ENCODE peak calls at places on chromosomes 16 and 17, in nine cellular contexts. One of them, this sample, is unnamed.

GRCh38 chr16:77059441-77059840 is 131.5 kb upstream of the MON1B start:
- DNase-seq in NB4: no peak
- DNase-seq in A549: no peak
- DNase-seq in uterus: no peak
- DNase-seq in adrenal gland: no peak
- DNase-seq in heart left ventricle: no peak
- DNase-seq in lower leg skin: no peak
- DNase-seq in tibial nerve: no peak
- DNase-seq in GM12891: no peak
- DNase-seq in this sample: no peak

GRCh38 chr16:4351880-4352279 is 759 bp upstream of the PAM16 start:
- DNase-seq in lower leg skin: no peak
- DNase-seq in uterus: no peak
- DNase-seq in heart left ventricle: no peak
- DNase-seq in NB4: no peak
- DNase-seq in tibial nerve: no peak
- DNase-seq in adrenal gland: peak
- DNase-seq in A549: no peak
- DNase-seq in GM12891: no peak
- DNase-seq in this sample: no peak

GRCh38 chr17:7476474-7476873 is 3.0 kb downstream of the ZBTB4 start:
- DNase-seq in lower leg skin: no peak
- DNase-seq in A549: peak
- DNase-seq in GM12891: no peak
- DNase-seq in uterus: no peak
- DNase-seq in NB4: no peak
- DNase-seq in adrenal gland: no peak
- DNase-seq in tibial nerve: no peak
- DNase-seq in heart left ventricle: no peak
- DNase-seq in this sample: no peak

GRCh38 chr17:41100081-41100480 is 1.9 kb downstream of the KRTAP4-16 start:
- DNase-seq in NB4: no peak
- DNase-seq in heart left ventricle: no peak
- DNase-seq in lower leg skin: no peak
- DNase-seq in uterus: no peak
- DNase-seq in tibial nerve: no peak
- DNase-seq in adrenal gland: no peak
- DNase-seq in A549: no peak
- DNase-seq in GM12891: no peak
- DNase-seq in this sample: no peak

GRCh38 chr16:31352344-31353115 is 2.4 kb upstream of the ITGAX start:
- DNase-seq in adrenal gland: no peak
- DNase-seq in tibial nerve: no peak
- DNase-seq in heart left ventricle: no peak
- DNase-seq in GM12891: no peak
- DNase-seq in NB4: peak
- DNase-seq in uterus: no peak
- DNase-seq in lower leg skin: no peak
- DNase-seq in A549: no peak
- DNase-seq in this sample: no peak

GRCh38 chr16:49434733-49435132 is 61.1 kb downstream of the C16orf78 start:
- DNase-seq in uterus: no peak
- DNase-seq in lower leg skin: no peak
- DNase-seq in GM12891: no peak
- DNase-seq in NB4: no peak
- DNase-seq in heart left ventricle: no peak
- DNase-seq in A549: no peak
- DNase-seq in adrenal gland: no peak
- DNase-seq in tibial nerve: no peak
- DNase-seq in this sample: no peak

GRCh38 chr17:42313773-42314566 is 25.7 kb downstream of the STAT5A start:
- DNase-seq in tibial nerve: no peak
- DNase-seq in A549: no peak
- DNase-seq in heart left ventricle: no peak
- DNase-seq in lower leg skin: peak
- DNase-seq in adrenal gland: no peak
- DNase-seq in GM12891: no peak
- DNase-seq in uterus: no peak
- DNase-seq in NB4: peak
- DNase-seq in this sample: no peak

GRCh38 chr17:19346351-19347255 is 15.9 kb downstream of the B9D1 start:
- DNase-seq in GM12891: no peak
- DNase-seq in adrenal gland: peak
- DNase-seq in A549: peak
- DNase-seq in uterus: peak
- DNase-seq in tibial nerve: peak
- DNase-seq in heart left ventricle: peak
- DNase-seq in lower leg skin: peak
- DNase-seq in NB4: peak
- DNase-seq in this sample: peak

DNA sequence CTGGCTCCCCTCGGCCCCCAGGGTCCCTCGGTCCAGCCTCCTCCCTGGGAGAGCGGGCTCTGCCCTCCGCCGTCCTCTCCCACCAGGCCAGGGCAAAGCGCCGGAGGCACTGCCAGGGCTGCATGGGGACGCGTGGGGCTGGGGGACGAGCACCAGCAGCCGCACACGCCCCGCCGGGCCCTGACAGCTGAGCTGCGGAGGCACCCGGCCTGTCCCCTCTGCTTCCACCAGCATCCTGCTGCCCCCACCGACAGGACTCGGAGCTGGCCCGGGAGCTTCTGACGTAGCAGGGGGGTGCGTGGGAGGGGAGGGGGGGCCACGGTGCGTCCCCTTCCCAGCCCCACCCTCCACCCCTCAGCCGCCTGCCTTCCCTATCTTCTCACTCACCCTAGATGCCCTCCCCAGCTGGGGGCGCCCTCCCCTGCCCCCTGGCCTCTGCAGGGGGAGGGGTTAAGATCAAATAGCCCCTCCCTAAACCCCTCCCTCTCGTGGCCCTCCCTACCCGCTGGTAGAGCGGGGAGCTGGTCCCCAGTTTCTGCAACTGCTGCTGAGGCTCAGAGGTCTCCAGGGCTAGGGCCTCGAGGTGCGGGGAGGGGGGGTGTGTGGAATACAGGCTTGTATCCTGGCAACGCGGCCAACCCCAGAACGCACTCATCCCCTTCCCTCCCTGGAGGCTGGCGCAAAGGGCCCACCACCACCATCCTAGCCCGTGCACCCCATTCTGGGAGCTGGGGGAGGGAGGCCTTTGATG is 1.1 kb downstream of the SRCIN1 start:
- DNase-seq in adrenal gland: no peak
- DNase-seq in A549: peak
- DNase-seq in heart left ventricle: no peak
- DNase-seq in tibial nerve: no peak
- DNase-seq in lower leg skin: no peak
- DNase-seq in uterus: no peak
- DNase-seq in NB4: peak
- DNase-seq in GM12891: no peak
- DNase-seq in this sample: no peak
- TF ChIP-seq POLR2A in adrenal gland: no peak
- TF ChIP-seq POLR2A in A549: no peak
- TF ChIP-seq POLR2A in heart left ventricle: no peak
- TF ChIP-seq POLR2A in tibial nerve: no peak
- TF ChIP-seq POLR2A in lower leg skin: no peak
- TF ChIP-seq POLR2A in uterus: no peak
- TF ChIP-seq POLR2A in NB4: no peak
- TF ChIP-seq POLR2A in GM12891: no peak
- TF ChIP-seq POLR2A in this sample: no peak

GRCh38 chr16:70294385-70295029 is 4.5 kb upstream of the DDX19B start:
- DNase-seq in tibial nerve: no peak
- DNase-seq in lower leg skin: no peak
- DNase-seq in A549: no peak
- DNase-seq in GM12891: no peak
- DNase-seq in uterus: no peak
- DNase-seq in heart left ventricle: no peak
- DNase-seq in NB4: no peak
- DNase-seq in adrenal gland: no peak
- DNase-seq in this sample: no peak

GRCh38 chr16:70290949-70291519 is 1.7 kb upstream of the AARS1 start:
- DNase-seq in NB4: no peak
- DNase-seq in tibial nerve: no peak
- DNase-seq in GM12891: no peak
- DNase-seq in uterus: no peak
- DNase-seq in heart left ventricle: no peak
- DNase-seq in A549: no peak
- DNase-seq in lower leg skin: no peak
- DNase-seq in adrenal gland: no peak
- DNase-seq in this sample: no peak

DNA sequence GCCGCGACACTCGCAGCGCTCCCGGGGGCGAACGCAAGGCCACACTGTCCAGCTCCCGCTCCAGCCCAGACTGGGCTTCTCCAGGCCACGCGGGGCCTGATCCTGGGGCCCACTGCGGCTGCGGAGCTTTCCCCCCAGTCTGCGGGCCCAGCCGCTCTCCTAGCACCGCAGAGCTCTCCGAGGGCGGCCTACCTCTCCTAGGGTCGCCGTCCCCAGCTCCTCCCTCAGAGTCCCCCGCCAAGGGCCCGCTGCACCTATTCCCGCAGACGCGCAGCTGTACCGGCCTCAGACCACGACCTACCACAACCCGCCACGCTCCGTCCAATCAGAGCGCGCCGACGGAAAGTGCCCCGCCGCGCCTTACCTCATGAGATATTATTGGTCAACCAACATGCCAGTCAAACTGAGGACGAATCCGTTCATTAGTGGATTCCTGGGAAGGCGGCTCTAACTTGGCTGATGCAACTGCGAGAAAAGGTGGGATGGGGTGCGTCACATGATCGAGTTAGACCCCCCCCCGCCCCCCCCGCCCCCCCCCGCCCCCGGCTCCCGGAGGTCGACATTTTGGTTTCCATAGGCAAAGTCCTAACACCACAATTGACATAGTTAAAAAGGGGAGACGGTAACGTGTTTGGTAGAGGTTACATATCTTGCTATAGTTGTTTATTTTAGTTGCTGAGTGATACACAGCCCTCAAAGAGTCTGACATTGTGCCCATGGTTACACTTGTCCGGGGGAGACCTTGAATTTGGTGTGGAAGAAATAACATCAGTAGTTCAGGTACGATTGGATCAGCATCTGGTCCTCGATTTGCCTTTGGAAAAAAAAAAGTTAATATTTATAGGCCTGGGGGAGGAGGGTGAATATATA is at the start of gene AARS1:
- DNase-seq in A549: peak
- DNase-seq in NB4: peak
- DNase-seq in GM12891: peak
- DNase-seq in uterus: peak
- DNase-seq in heart left ventricle: peak
- DNase-seq in lower leg skin: peak
- DNase-seq in adrenal gland: peak
- DNase-seq in tibial nerve: peak
- DNase-seq in this sample: peak
- TF ChIP-seq POLR2A in A549: peak
- TF ChIP-seq POLR2A in NB4: peak
- TF ChIP-seq POLR2A in GM12891: peak
- TF ChIP-seq POLR2A in uterus: peak
- TF ChIP-seq POLR2A in heart left ventricle: peak
- TF ChIP-seq POLR2A in lower leg skin: no peak
- TF ChIP-seq POLR2A in adrenal gland: peak
- TF ChIP-seq POLR2A in tibial nerve: peak
- TF ChIP-seq POLR2A in this sample: peak

DNA sequence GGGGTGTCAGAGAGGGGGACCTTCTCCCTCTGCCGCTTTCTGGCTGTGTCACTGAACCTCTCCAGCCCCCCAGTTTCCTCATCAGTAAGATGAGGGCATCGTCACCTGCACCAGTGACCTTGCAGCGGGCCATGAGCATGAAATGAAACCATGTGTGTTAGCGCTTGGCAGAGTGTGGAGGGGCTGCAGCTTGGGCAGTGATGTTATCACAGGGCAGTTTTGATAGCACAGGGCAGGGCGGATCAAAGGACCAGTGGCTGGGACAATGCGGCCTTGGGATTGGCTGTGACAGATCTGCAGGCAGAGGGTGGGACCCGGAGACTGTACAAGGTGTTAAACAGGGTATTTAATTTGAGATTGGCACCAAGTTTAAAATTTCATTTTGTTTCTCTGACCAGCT is 38.9 kb upstream of the NAT9 start:
- DNase-seq in tibial nerve: no peak
- DNase-seq in heart left ventricle: no peak
- DNase-seq in uterus: no peak
- DNase-seq in GM12891: no peak
- DNase-seq in A549: no peak
- DNase-seq in adrenal gland: no peak
- DNase-seq in NB4: no peak
- DNase-seq in lower leg skin: no peak
- DNase-seq in this sample: no peak
- TF ChIP-seq POLR2A in tibial nerve: no peak
- TF ChIP-seq POLR2A in heart left ventricle: no peak
- TF ChIP-seq POLR2A in uterus: no peak
- TF ChIP-seq POLR2A in GM12891: no peak
- TF ChIP-seq POLR2A in A549: no peak
- TF ChIP-seq POLR2A in adrenal gland: no peak
- TF ChIP-seq POLR2A in NB4: no peak
- TF ChIP-seq POLR2A in lower leg skin: no peak
- TF ChIP-seq POLR2A in this sample: no peak

GRCh38 chr17:82334204-82334621 is 647 bp upstream of the SECTM1 start:
- DNase-seq in heart left ventricle: no peak
- DNase-seq in A549: no peak
- DNase-seq in adrenal gland: no peak
- DNase-seq in GM12891: no peak
- DNase-seq in tibial nerve: no peak
- DNase-seq in lower leg skin: no peak
- DNase-seq in uterus: no peak
- DNase-seq in NB4: no peak
- DNase-seq in this sample: no peak

GRCh38 chr17:82333279-82334171 is at the start of gene SECTM1:
- DNase-seq in A549: no peak
- DNase-seq in adrenal gland: peak
- DNase-seq in NB4: peak
- DNase-seq in uterus: peak
- DNase-seq in heart left ventricle: peak
- DNase-seq in lower leg skin: peak
- DNase-seq in tibial nerve: peak
- DNase-seq in GM12891: no peak
- DNase-seq in this sample: no peak

GRCh38 chr17:82332669-82333278 is 792 bp downstream of the SECTM1 start:
- DNase-seq in NB4: peak
- DNase-seq in uterus: peak
- DNase-seq in lower leg skin: no peak
- DNase-seq in adrenal gland: peak
- DNase-seq in A549: peak
- DNase-seq in heart left ventricle: peak
- DNase-seq in GM12891: no peak
- DNase-seq in tibial nerve: no peak
- DNase-seq in this sample: peak

GRCh38 chr17:82331345-82331939 is 2.1 kb downstream of the SECTM1 start:
- DNase-seq in adrenal gland: no peak
- DNase-seq in NB4: no peak
- DNase-seq in lower leg skin: no peak
- DNase-seq in tibial nerve: no peak
- DNase-seq in GM12891: no peak
- DNase-seq in uterus: no peak
- DNase-seq in heart left ventricle: no peak
- DNase-seq in A549: no peak
- DNase-seq in this sample: no peak

GRCh38 chr17:82334622-82335394 is 1.2 kb upstream of the SECTM1 start:
- DNase-seq in adrenal gland: no peak
- DNase-seq in heart left ventricle: peak
- DNase-seq in GM12891: no peak
- DNase-seq in lower leg skin: no peak
- DNase-seq in tibial nerve: no peak
- DNase-seq in uterus: no peak
- DNase-seq in NB4: peak
- DNase-seq in A549: no peak
- DNase-seq in this sample: peak
- TF ChIP-seq POLR2A in adrenal gland: no peak
- TF ChIP-seq POLR2A in heart left ventricle: no peak
- TF ChIP-seq POLR2A in GM12891: no peak
- TF ChIP-seq POLR2A in lower leg skin: no peak
- TF ChIP-seq POLR2A in tibial nerve: no peak
- TF ChIP-seq POLR2A in uterus: no peak
- TF ChIP-seq POLR2A in NB4: no peak
- TF ChIP-seq POLR2A in A549: no peak
- TF ChIP-seq POLR2A in this sample: no peak

This sample was measured in right lobe of liver.